ENCODE peak calls at places on chromosomes 5 and 9, in seven cellular contexts. J is H7, G is neuronal stem cell, W is psoas muscle, B is aorta, M is heart right ventricle, F is lung. E is an unnamed sample. For H3K27me3, the result is how much of the 10 kb centered on the place peaks cover.

GRCh38 chr5:39432687-39433086 is 7.9 kb upstream of the DAB2 start:
- DNase-seq in J (no peak), G (no peak), W (no peak), B (no peak), M (no peak), F (no peak), E (no peak)

GRCh38 chr5:25334288-25334790 is 689.6 kb upstream of the CDH10 start:
- DNase-seq in J (no peak), G (peak), W (no peak), B (no peak), M (no peak), F (no peak), E (no peak)

GRCh38 chr9:27539479-27540441 is 10.1 kb upstream of the MOB3B start:
- DNase-seq in J (no peak), G (no peak), W (peak), B (peak), M (no peak), F (no peak), E (no peak)

GRCh38 chr5:23012842-23013241 is 159.7 kb upstream of the CDH12 start:
- DNase-seq in J (no peak), G (no peak), W (no peak), B (no peak), M (no peak), F (no peak), E (no peak)

GRCh38 chr5:130720355-130720754 is 444.7 kb downstream of the HINT1 start:
- DNase-seq in J (peak), G (peak), W (no peak), B (no peak), M (no peak), F (no peak), E (no peak)

GRCh38 chr5:68195137-68195536 is 20.4 kb upstream of the PIK3R1 start:
- DNase-seq in J (no peak), G (no peak), W (no peak), B (no peak), M (no peak), F (no peak), E (no peak)

GRCh38 chr5:98771389-98772109 is 1.9 kb upstream of the RGMB start:
- DNase-seq in J (peak), G (peak), W (no peak), B (no peak), M (no peak), F (peak), E (no peak)

GRCh38 chr5:76402251-76402879 is 720 bp upstream of the IQGAP2 start:
- DNase-seq in J (peak), G (peak), W (peak), B (no peak), M (peak), F (peak), E (peak)

GRCh38 chr5:170056561-170057267 is 49.0 kb upstream of the FOXI1 start:
- DNase-seq in J (no peak), G (no peak), W (no peak), B (no peak), M (no peak), F (no peak), E (no peak)

GRCh38 chr5:171391996-171392577 is 4.4 kb downstream of the NPM1 start:
- DNase-seq in J (no peak), G (no peak), W (no peak), B (peak), M (no peak), F (no peak), E (no peak)

GRCh38 chr5:171388816-171389168 is 1.1 kb downstream of the NPM1 start:
- DNase-seq in J (peak), G (no peak), W (no peak), B (peak), M (no peak), F (no peak), E (no peak)

GRCh38 chr5:171392585-171393159 is 5.0 kb downstream of the NPM1 start:
- DNase-seq in J (no peak), G (no peak), W (no peak), B (no peak), M (no peak), F (no peak), E (no peak)

GRCh38 chr5:171387970-171388815 is 544 bp downstream of the NPM1 start:
- DNase-seq in J (peak), G (peak), W (peak), B (peak), M (peak), F (peak), E (peak)

DNA sequence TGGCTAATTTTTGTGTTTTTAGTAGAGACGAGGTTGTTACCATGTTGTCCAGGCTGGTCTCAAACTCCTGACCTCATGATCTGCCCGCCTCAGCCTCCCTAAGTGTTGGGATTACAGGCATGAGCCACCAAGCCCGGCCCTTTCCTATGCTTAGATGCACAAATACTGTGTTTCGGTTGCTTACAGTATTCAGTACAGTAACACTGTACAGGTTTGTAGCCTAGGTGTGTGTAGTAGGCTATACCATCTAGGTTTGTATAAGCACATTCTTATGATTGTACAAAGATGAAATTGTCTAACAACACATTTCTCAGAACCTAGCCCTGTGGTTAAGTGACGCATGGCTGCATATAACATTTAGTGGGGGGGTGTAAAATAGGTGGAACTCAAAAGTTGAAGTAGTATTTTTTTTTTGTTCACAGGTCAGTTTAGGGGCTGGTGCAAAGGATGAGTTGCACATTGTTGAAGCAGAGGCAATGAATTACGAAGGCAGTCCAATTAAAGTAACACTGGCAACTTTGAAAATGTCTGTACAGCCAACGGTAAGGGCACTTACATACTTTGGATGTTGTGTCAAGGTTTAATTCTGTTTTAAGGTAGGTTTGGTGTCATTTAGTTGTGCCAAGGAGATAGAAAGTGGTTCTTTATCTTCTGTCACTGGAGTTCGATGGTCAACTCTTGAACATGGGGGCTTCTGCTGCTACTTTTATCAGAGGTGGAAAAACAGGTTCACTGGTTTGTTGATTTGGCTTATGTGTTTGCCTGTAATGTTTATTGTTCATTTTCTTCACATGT is 3.4 kb downstream of the NPM1 start:
- DNase-seq in J (no peak), G (no peak), W (no peak), B (no peak), M (no peak), F (no peak), E (no peak)
- H3K4me3 ChIP-seq in J (no peak), G (no peak), W (peak), B (no peak), M (peak), F (no peak), E (peak)

GRCh38 chr9:38207247-38207778 is 138.3 kb upstream of the SHB start:
- DNase-seq in J (no peak), G (no peak), W (no peak), B (no peak), M (no peak), F (no peak), E (no peak)
- H3K27me3 ChIP-seq in J (half or more), G (under half), W (under half), B (under half), M (under half), F (under half), E (under half)

GRCh38 chr9:33506626-33507370 is 17.3 kb upstream of the ANKRD18B start:
- DNase-seq in J (no peak), G (no peak), W (no peak), B (no peak), M (no peak), F (peak), E (no peak)
- H3K4me3 ChIP-seq in J (no peak), G (no peak), W (no peak), B (no peak), M (no peak), F (no peak), E (no peak)

GRCh38 chr5:159058928-159059636 is 40.6 kb downstream of the EBF1 start:
- DNase-seq in J (no peak), G (no peak), W (no peak), B (no peak), M (no peak), F (no peak), E (no peak)
- H3K27me3 ChIP-seq in J (under half), G (under half), W (under half), B (under half), M (under half), F (under half), E (under half)

DNA sequence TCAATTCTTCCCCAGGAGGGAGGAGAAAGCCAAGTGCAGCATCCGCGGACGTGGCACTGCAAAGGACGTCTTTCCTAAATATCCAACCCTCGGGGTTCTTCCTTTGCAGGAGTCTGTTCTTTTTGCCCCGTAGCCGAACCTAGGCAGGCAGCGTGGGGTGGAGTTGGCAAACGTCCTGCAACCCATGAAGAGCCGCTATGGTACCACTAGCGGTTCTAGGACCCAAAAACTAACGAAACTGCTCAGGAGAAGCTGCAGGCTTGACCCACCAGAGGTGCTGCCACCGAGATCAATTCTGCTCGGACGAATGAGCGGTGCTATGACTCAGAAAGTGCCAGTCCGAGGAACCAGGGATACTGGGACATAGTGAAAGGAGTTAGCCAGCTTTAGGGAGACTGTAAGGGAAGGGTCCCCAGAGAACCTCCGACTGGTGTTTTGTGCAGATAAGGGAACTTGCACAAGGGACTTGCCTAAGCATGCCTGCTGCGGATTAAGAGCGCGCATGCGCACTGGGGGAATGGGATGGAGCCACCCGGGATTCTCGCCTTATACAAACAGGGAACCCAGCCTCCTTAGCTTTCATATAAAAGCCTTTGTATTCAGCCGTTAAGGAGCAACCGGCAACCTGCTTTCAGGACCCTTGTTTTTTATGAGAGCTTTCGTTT is 32.7 kb downstream of the ANXA2R start:
- DNase-seq in J (peak), G (peak), W (peak), B (peak), M (peak), F (peak), E (peak)
- H3K4me3 ChIP-seq in J (peak), G (peak), W (peak), B (peak), M (peak), F (peak), E (peak)

GRCh38 chr5:51378778-51379652 is 4.2 kb upstream of the ISL1 start:
- DNase-seq in J (no peak), G (peak), W (no peak), B (no peak), M (no peak), F (no peak), E (no peak)
- H3K27me3 ChIP-seq in J (half or more), G (half or more), W (half or more), B (under half), M (half or more), F (under half), E (half or more)

GRCh38 chr9:83186354-83186753 is 123.4 kb upstream of the RASEF start:
- DNase-seq in J (no peak), G (no peak), W (no peak), B (no peak), M (no peak), F (no peak), E (no peak)
- H3K4me3 ChIP-seq in J (no peak), G (no peak), W (no peak), B (no peak), M (no peak), F (no peak), E (peak)

GRCh38 chr9:34580358-34580757 is 9.2 kb downstream of the CNTFR start:
- DNase-seq in J (peak), G (peak), W (no peak), B (no peak), M (no peak), F (no peak), E (no peak)

GRCh38 chr9:34578241-34579096 is 11.1 kb downstream of the CNTFR start:
- DNase-seq in J (peak), G (no peak), W (no peak), B (no peak), M (no peak), F (no peak), E (no peak)

GRCh38 chr9:34579819-34580185 is 9.7 kb downstream of the CNTFR start:
- DNase-seq in J (peak), G (no peak), W (no peak), B (no peak), M (no peak), F (no peak), E (no peak)

GRCh38 chr9:34577635-34578240 is 11.8 kb downstream of the CNTFR start:
- DNase-seq in J (peak), G (no peak), W (no peak), B (no peak), M (no peak), F (no peak), E (no peak)

DNA sequence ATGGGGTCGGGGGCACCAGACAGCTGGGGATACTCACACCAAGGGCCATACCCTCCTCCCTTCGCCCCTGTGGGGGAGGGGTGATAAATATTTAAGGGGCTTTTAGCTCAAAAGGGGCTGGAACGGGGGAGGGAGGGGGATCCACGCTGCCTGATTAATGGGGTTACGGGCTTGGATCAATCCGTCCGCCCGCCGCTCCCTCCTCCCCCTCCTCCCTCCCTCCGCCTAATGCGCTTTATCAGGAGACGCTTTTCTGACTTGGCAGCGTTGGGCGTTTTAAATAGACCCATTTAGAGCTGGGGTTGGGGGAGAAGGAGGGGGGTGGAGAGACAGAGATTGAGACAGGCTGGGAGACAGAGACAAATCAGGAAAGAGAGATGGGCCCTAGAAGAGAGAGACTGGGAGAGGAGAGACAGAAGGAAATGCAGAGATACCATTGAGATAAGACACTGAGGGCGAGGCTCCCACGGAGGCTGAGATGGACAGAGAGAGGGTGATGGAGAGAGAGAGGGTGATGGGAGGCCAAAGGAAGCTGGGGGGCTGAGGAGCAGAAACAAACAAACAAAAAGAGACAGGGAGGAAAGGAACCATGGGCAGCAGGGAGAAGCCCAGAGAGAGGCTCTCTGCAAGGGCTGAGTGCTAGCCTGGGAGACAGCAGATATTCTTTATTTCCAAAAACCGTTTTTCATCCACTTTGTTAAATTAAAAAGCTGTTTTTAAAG is 10.3 kb downstream of the CNTFR start:
- DNase-seq in J (peak), G (no peak), W (no peak), B (no peak), M (no peak), F (no peak), E (no peak)
- H3K27me3 ChIP-seq in J (under half), G (under half), W (under half), B (under half), M (half or more), F (under half), E (half or more)

E was measured in left ventricle myocardium inferior.